ENCODE peak calls at places on chromosomes 4 and X, in eight cellular contexts. I is activated CD8-positive, alpha-beta T cell treated with anti-CD3 and anti-CD28 coated beads, Interleukin-2, amount 10 ng/mL, durations not matched to agents 7 days and 5 days; S is chondrocyte; V is activated gamma-delta T cell treated with Interleukin-2 at 50 U/mL for 16 hours; C is left cardiac atrium; M is fibroblast of pulmonary artery; W is NCI-H2029; X is fibroblast of the conjunctiva. P is an unnamed sample.

GRCh38 chr4:125085-125820 is 952 bp downstream of the ZNF718 start:
- DNase-seq in C (peak), W (peak), I (peak), X (peak), S (no peak), M (peak), V (peak), P (peak)

GRCh38 chrX:119482497-119483480 is 14.5 kb downstream of the SLC25A5 start:
- DNase-seq in M (peak), X (peak), S (no peak), W (peak), V (peak), C (peak), I (peak), P (peak)

GRCh38 chr4:13815231-13815630 is 187.7 kb upstream of the BOD1L1 start:
- DNase-seq in X (no peak), W (no peak), V (no peak), S (no peak), C (no peak), I (no peak), M (no peak), P (no peak)

GRCh38 chr4:95050980-95051688 is 293.4 kb downstream of the BMPR1B start:
- DNase-seq in S (no peak), W (no peak), V (no peak), I (no peak), M (no peak), X (no peak), C (no peak), P (no peak)

GRCh38 chrX:10022580-10023245 is 55.6 kb downstream of the CLDN34 start:
- DNase-seq in S (no peak), X (no peak), I (no peak), V (no peak), C (peak), M (peak), W (no peak), P (no peak)

GRCh38 chr4:184994010-184994622 is 24.2 kb upstream of the HELT start:
- DNase-seq in S (no peak), M (no peak), W (no peak), I (no peak), C (no peak), V (no peak), X (no peak), P (no peak)

GRCh38 chr4:184695178-184695896 is 38.6 kb downstream of the CENPU start:
- DNase-seq in I (no peak), C (no peak), S (no peak), X (no peak), W (no peak), M (peak), V (no peak), P (no peak)

GRCh38 chr4:57318694-57319093 is 208.5 kb upstream of the IGFBP7 start:
- DNase-seq in I (no peak), M (no peak), S (no peak), V (no peak), W (no peak), X (no peak), C (no peak), P (no peak)

GRCh38 chr4:44988011-44988410 is 261.7 kb upstream of the GNPDA2 start:
- DNase-seq in X (no peak), M (no peak), I (no peak), S (no peak), W (no peak), C (no peak), V (no peak), P (no peak)

P was measured in natural killer cell treated with Interleukin-12 subunit alpha and Interleukin-12 subunit beta and Interleukin-15 and Interleukin-18, amount 100 ng/mL, for 72 hours.